ENCODE peak calls at places on chromosomes 2 and 18, in seven cellular contexts. H is lower leg skin, F is uterus, Q is endothelial cell of umbilical vein, L is heart left ventricle, X is K562, I is HCT116. D is an unnamed sample.

GRCh38 chr2:167135691-167136090 is 247.4 kb downstream of the XIRP2 start:
- DNase-seq in H (no peak), F (no peak), Q (peak; percentile 87), L (no peak), X (no peak), I (no peak), D (no peak)

GRCh38 chr18:6013101-6013790 is 117.9 kb upstream of the TMEM200C start:
- DNase-seq in H (no peak), F (no peak), Q (no peak), L (no peak), X (no peak), I (no peak), D (no peak)

GRCh38 chr2:99066602-99067001 is 74.9 kb upstream of the C2orf15 start:
- DNase-seq in H (no peak), F (no peak), Q (peak; percentile 68), L (no peak), X (peak; percentile 9), I (peak; percentile 15), D (no peak)

GRCh38 chr2:138391956-138392355 is 109.6 kb upstream of the SPOPL start:
- DNase-seq in H (no peak), F (no peak), Q (no peak), L (no peak), X (no peak), I (no peak), D (no peak)

GRCh38 chr2:37711308-37711731 is 39.9 kb upstream of the CDC42EP3 start:
- DNase-seq in H (no peak), F (no peak), Q (no peak), L (no peak), X (peak; percentile 18), I (peak; percentile 26), D (no peak)

GRCh38 chr2:219521066-219521880 is 7.0 kb downstream of the ASIC4 start:
- DNase-seq in H (no peak), F (peak; percentile 55), Q (no peak), L (no peak), X (peak; percentile 93), I (no peak), D (no peak)

GRCh38 chr2:203820969-203821368 is 46.6 kb upstream of the CTLA4 start:
- DNase-seq in H (no peak), F (no peak), Q (no peak), L (no peak), X (no peak), I (no peak), D (no peak)

GRCh38 chr2:240460781-240461431 is 25.4 kb downstream of the GPC1 start:
- DNase-seq in H (peak; percentile 76), F (peak; percentile 16), Q (no peak), L (peak; percentile 4), X (no peak), I (no peak), D (peak; percentile 9)

GRCh38 chr2:85394256-85394655 is 15.9 kb downstream of the CAPG start:
- DNase-seq in H (no peak), F (peak; percentile 36), Q (no peak), L (no peak), X (no peak), I (no peak), D (no peak)

GRCh38 chr2:74290466-74291216 is 52.6 kb downstream of the SLC4A5 start:
- DNase-seq in H (no peak), F (no peak), Q (no peak), L (no peak), X (no peak), I (no peak), D (no peak)

GRCh38 chr2:11073791-11074190 is 81.5 kb upstream of the SLC66A3 start:
- DNase-seq in H (peak; percentile 50), F (no peak), Q (peak; percentile 7), L (no peak), X (no peak), I (no peak), D (no peak)

GRCh38 chr18:78240867-78241266 is 738.8 kb upstream of the SALL3 start:
- DNase-seq in H (no peak), F (no peak), Q (no peak), L (no peak), X (no peak), I (no peak), D (no peak)

GRCh38 chr2:171436307-171436706 is 2.3 kb downstream of the DCAF17 start:
- DNase-seq in H (no peak), F (no peak), Q (peak; percentile 38), L (no peak), X (no peak), I (no peak), D (no peak)

GRCh38 chr2:130375291-130376266 is 19.7 kb downstream of the PTPN18 start:
- DNase-seq in H (peak; percentile 49), F (no peak), Q (no peak), L (no peak), X (no peak), I (no peak), D (no peak)

GRCh38 chr18:26386002-26386401 is 159.8 kb downstream of the TAF4B start:
- DNase-seq in H (no peak), F (no peak), Q (peak; percentile 87), L (peak; percentile 19), X (no peak), I (no peak), D (no peak)

GRCh38 chr2:64062840-64063239 is 43.6 kb upstream of the VPS54 start:
- DNase-seq in H (no peak), F (no peak), Q (peak; percentile 65), L (no peak), X (no peak), I (no peak), D (peak; percentile 77)

GRCh38 chr2:239005586-239005985 is 157.7 kb downstream of the TWIST2 start:
- DNase-seq in H (peak; percentile 45), F (no peak), Q (no peak), L (no peak), X (no peak), I (no peak), D (no peak)

GRCh38 chr2:239003933-239004636 is 156.2 kb downstream of the TWIST2 start:
- DNase-seq in H (peak; percentile 73), F (no peak), Q (no peak), L (no peak), X (no peak), I (no peak), D (no peak)

GRCh38 chr2:239001794-239002193 is 153.9 kb downstream of the TWIST2 start:
- DNase-seq in H (peak; percentile 68), F (no peak), Q (no peak), L (no peak), X (no peak), I (no peak), D (no peak)

GRCh38 chr2:239002591-239002959 is 154.7 kb downstream of the TWIST2 start:
- DNase-seq in H (no peak), F (no peak), Q (no peak), L (no peak), X (no peak), I (no peak), D (no peak)

GRCh38 chr2:239002960-239003932 is 155.4 kb downstream of the TWIST2 start:
- DNase-seq in H (peak; percentile 86), F (peak; percentile 50), Q (no peak), L (no peak), X (no peak), I (no peak), D (no peak)
- TF ChIP-seq CTCF in H (no peak), F (no peak), Q (no peak), L (no peak), X (peak; percentile 10), I (no peak), D (no peak)

DNA sequence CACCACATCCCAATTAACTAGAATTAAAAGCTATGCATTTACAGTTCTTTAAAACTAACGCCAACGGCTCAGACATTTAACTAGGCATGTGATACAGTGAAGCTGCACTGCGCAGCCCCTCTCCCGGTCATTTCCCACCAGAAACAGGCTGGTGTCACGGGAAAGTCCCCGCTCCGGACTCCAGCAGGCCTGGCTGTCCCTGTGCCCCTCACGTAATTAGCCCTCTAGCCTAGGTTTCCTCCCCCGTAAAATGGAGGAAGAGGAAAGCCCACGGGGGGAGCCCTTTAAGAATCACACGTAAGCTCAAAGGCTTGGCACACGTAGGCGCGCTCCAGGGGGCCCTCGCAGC is 47.9 kb downstream of the KCNIP3 start:
- DNase-seq in H (no peak), F (no peak), Q (no peak), L (no peak), X (no peak), I (no peak), D (no peak)
- H3K4me3 ChIP-seq in H (no peak overlapping the region), F (peak overlapping the region; percentile 91), Q (peak overlapping the region; percentile 16), L (no peak overlapping the region), X (no peak overlapping the region), I (peak overlapping the region; percentile 62), D (no peak overlapping the region)

GRCh38 chr18:79644666-79645057 is 34.9 kb upstream of the CTDP1 start:
- DNase-seq in H (no peak), F (no peak), Q (no peak), L (no peak), X (no peak), I (no peak), D (no peak)

GRCh38 chr18:79645291-79645983 is 34.2 kb upstream of the CTDP1 start:
- DNase-seq in H (no peak), F (no peak), Q (no peak), L (no peak), X (no peak), I (no peak), D (no peak)

GRCh38 chr18:79643049-79643765 is 36.4 kb upstream of the CTDP1 start:
- DNase-seq in H (no peak), F (no peak), Q (no peak), L (no peak), X (no peak), I (no peak), D (no peak)

GRCh38 chr18:79642626-79643025 is 37.0 kb upstream of the CTDP1 start:
- DNase-seq in H (no peak), F (no peak), Q (no peak), L (no peak), X (no peak), I (no peak), D (no peak)

DNA sequence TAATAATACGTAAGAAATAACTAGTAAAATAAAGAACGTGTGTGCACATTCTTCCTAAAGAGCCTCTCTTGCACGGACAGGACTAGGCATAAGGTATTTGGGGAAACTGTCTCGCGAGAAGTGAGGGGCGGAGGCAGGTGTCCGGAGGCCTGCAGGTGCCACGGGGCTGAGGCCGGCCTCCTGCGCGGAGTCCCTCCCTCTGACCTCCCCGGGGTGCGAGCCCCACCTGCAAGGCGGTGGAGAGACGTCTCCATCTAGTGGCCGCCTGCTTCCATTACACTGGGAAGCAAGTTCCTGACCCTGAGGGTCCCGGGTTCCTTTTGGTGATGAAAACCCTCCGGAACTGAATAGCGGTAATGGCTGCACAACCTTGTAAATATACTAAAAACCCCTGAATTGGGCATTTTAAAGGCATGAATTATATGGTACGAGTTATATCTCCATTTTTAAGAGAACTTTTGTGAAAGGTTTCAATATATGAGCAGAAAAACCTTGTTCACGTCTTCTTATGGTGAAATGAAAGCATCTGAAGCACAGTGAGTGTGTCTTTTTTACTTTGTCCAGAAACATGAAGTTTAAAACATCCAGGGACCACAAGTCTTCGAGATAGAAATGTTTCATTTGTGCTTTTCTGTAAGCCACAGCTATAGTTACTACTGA is 35.5 kb upstream of the CTDP1 start:
- DNase-seq in H (no peak), F (peak; percentile 55), Q (peak; percentile 49), L (peak; percentile 55), X (peak; percentile 73), I (peak; percentile 88), D (peak; percentile 57)
- TF ChIP-seq POLR2A in H (no peak), F (peak; percentile 18), Q (no peak), L (no peak), X (no peak), I (no peak), D (no peak)

GRCh38 chr2:44615950-44616518 is 254.3 kb downstream of the CAMKMT start:
- DNase-seq in H (no peak), F (no peak), Q (no peak), L (no peak), X (peak; percentile 6), I (no peak), D (no peak)
- TF ChIP-seq CTCF in H (no peak), F (no peak), Q (no peak), L (no peak), X (peak; percentile 20), I (no peak), D (no peak)